ENCODE peak calls at places on chromosomes 2 and 18, in ten cellular contexts. N is stimulated activated CD4-positive, alpha-beta T cell treated with anti-CD3 and anti-CD28 coated beads, Interleukin-2, amount 100 ng/mL, for 4 hours; K is stimulated activated CD8-positive, alpha-beta memory T cell treated with anti-CD3 and anti-CD28 coated beads, Interleukin-7, amount 100 ng/mL, for 1 hour; T is M059J; W is stomach; P is smooth muscle cell of the brain vasculature; R is iris pigment epithelial cell; O is NCI-H446; U is NCI-H69; J is AML-193. S is an unnamed sample.
A peak's percentile ranks its signal among the peaks of the same experiment; 100 is the strongest.

GRCh38 chr2:1055014-1055595 is 104.5 kb downstream of the SNTG2 start:
- DNase-seq in N (no peak), K (no peak), T (peak; percentile 81), W (no peak), P (peak; percentile 3), R (peak; percentile 70), O (no peak), U (no peak), J (no peak), S (no peak)

GRCh38 chr2:144780983-144781382 is 261.1 kb upstream of the ZEB2 start:
- DNase-seq in N (no peak), K (no peak), T (peak; percentile 49), W (no peak), P (no peak), R (no peak), O (no peak), U (no peak), J (no peak), S (no peak)

GRCh38 chr18:22559414-22560282 is 141.9 kb upstream of the CTAGE1 start:
- DNase-seq in N (no peak), K (no peak), T (peak; percentile 80), W (peak; percentile 57), P (no peak), R (peak; percentile 71), O (no peak), U (peak; percentile 53), J (no peak), S (no peak)

GRCh38 chr2:47265158-47265557 is 110.0 kb upstream of the STPG4 start:
- DNase-seq in N (no peak), K (no peak), T (no peak), W (no peak), P (no peak), R (no peak), O (no peak), U (peak; percentile 87), J (no peak), S (no peak)

GRCh38 chr2:141611-142010 is 95.3 kb upstream of the FAM110C start:
- DNase-seq in N (no peak), K (no peak), T (no peak), W (no peak), P (no peak), R (no peak), O (no peak), U (no peak), J (no peak), S (no peak)

GRCh38 chr2:200860092-200860795 is 4.2 kb downstream of the CLK1 start:
- DNase-seq in N (no peak), K (no peak), T (no peak), W (no peak), P (no peak), R (peak; percentile 39), O (no peak), U (no peak), J (no peak), S (no peak)

GRCh38 chr2:235568431-235568830 is 74.6 kb downstream of the AGAP1 start:
- DNase-seq in N (no peak), K (no peak), T (no peak), W (no peak), P (no peak), R (peak; percentile 49), O (no peak), U (no peak), J (no peak), S (no peak)

GRCh38 chr2:154425999-154426398 is 272.5 kb upstream of the KCNJ3 start:
- DNase-seq in N (no peak), K (no peak), T (no peak), W (peak; percentile 67), P (no peak), R (no peak), O (peak; percentile 47), U (peak; percentile 63), J (no peak), S (no peak)

GRCh38 chr2:24491626-24492282 is 700 bp downstream of the NCOA1 start:
- DNase-seq in N (peak; percentile 36), K (peak; percentile 28), T (peak; percentile 34), W (peak; percentile 39), P (no peak), R (peak; percentile 18), O (no peak), U (peak; percentile 87), J (peak; percentile 5), S (peak; percentile 24)

GRCh38 chr2:233844064-233844807 is 10.1 kb downstream of the HJURP start:
- DNase-seq in N (no peak), K (no peak), T (no peak), W (peak; percentile 18), P (no peak), R (no peak), O (no peak), U (no peak), J (no peak), S (no peak)

GRCh38 chr18:46360102-46360699 is 256.0 kb downstream of the HAUS1 start:
- DNase-seq in N (no peak), K (no peak), T (no peak), W (no peak), P (no peak), R (no peak), O (no peak), U (no peak), J (no peak), S (no peak)

GRCh38 chr2:121150713-121151112 is 134.3 kb downstream of the TFCP2L1 start:
- DNase-seq in N (no peak), K (no peak), T (no peak), W (no peak), P (no peak), R (no peak), O (no peak), U (no peak), J (no peak), S (no peak)

GRCh38 chr18:75475228-75475627 is 47.7 kb upstream of the SMIM21 start:
- DNase-seq in N (no peak), K (no peak), T (peak; percentile 78), W (no peak), P (peak; percentile 52), R (peak; percentile 90), O (no peak), U (no peak), J (no peak), S (no peak)

GRCh38 chr18:40868110-40868858 is 1086.8 kb upstream of the PIK3C3 start:
- DNase-seq in N (no peak), K (no peak), T (peak; percentile 97), W (no peak), P (no peak), R (peak; percentile 95), O (no peak), U (peak; percentile 24), J (no peak), S (no peak)

GRCh38 chr2:79832540-79833234 is 319.8 kb downstream of the CTNNA2 start:
- DNase-seq in N (no peak), K (no peak), T (no peak), W (no peak), P (no peak), R (no peak), O (no peak), U (peak; percentile 88), J (no peak), S (no peak)

GRCh38 chr2:229407170-229407569 is 136.1 kb upstream of the PID1 start:
- DNase-seq in N (no peak), K (no peak), T (peak; percentile 81), W (peak; percentile 47), P (peak; percentile 96), R (peak; percentile 99), O (no peak), U (peak; percentile 37), J (no peak), S (no peak)

GRCh38 chr2:65055427-65056214 is 595 bp upstream of the CEP68 start:
- DNase-seq in N (peak; percentile 36), K (no peak), T (no peak), W (peak; percentile 68), P (no peak), R (no peak), O (no peak), U (peak; percentile 83), J (peak; percentile 23), S (no peak)

GRCh38 chr18:44149706-44150105 is 531.0 kb upstream of the SETBP1 start:
- DNase-seq in N (no peak), K (no peak), T (peak; percentile 91), W (no peak), P (peak; percentile 64), R (peak; percentile 92), O (no peak), U (no peak), J (no peak), S (no peak)

GRCh38 chr2:42879913-42880737 is 87.7 kb upstream of the HAAO start:
- DNase-seq in N (no peak), K (no peak), T (no peak), W (no peak), P (no peak), R (peak; percentile 34), O (no peak), U (no peak), J (no peak), S (no peak)

GRCh38 chr2:30232027-30232800 is 880 bp downstream of the LBH start:
- DNase-seq in N (peak; percentile 54), K (peak; percentile 50), T (peak; percentile 53), W (peak; percentile 47), P (no peak), R (peak; percentile 31), O (peak; percentile 18), U (peak; percentile 50), J (no peak), S (peak; percentile 69)

GRCh38 chr2:64202206-64202864 is 58.1 kb upstream of the PELI1 start:
- DNase-seq in N (no peak), K (no peak), T (peak; percentile 73), W (no peak), P (no peak), R (peak; percentile 65), O (no peak), U (no peak), J (no peak), S (no peak)

GRCh38 chr2:241894681-241895426 is 25.3 kb downstream of the RTP5 start:
- DNase-seq in N (no peak), K (no peak), T (no peak), W (peak; percentile 24), P (no peak), R (no peak), O (no peak), U (no peak), J (no peak), S (no peak)

GRCh38 chr18:54388203-54389142 is 30.8 kb downstream of the C18orf54 start:
- DNase-seq in N (no peak), K (no peak), T (peak; percentile 89), W (no peak), P (peak; percentile 33), R (peak; percentile 91), O (no peak), U (peak; percentile 55), J (peak; percentile 70), S (no peak)

GRCh38 chr18:58924473-58924872 is 59.8 kb downstream of the ZNF532 start:
- DNase-seq in N (no peak), K (no peak), T (no peak), W (no peak), P (no peak), R (no peak), O (no peak), U (no peak), J (no peak), S (no peak)

GRCh38 chr2:11839916-11840315 is 93.5 kb downstream of the LPIN1 start:
- DNase-seq in N (no peak), K (no peak), T (peak; percentile 60), W (no peak), P (no peak), R (no peak), O (no peak), U (no peak), J (no peak), S (no peak)

GRCh38 chr2:159755788-159756187 is 42.2 kb downstream of the CD302 start:
- DNase-seq in N (peak; percentile 17), K (no peak), T (peak; percentile 89), W (no peak), P (no peak), R (peak; percentile 67), O (no peak), U (peak; percentile 46), J (no peak), S (no peak)

GRCh38 chr2:163767097-163767496 is 31.3 kb upstream of the FIGN start:
- DNase-seq in N (no peak), K (no peak), T (no peak), W (no peak), P (no peak), R (no peak), O (no peak), U (no peak), J (no peak), S (no peak)

GRCh38 chr2:7165736-7166135 is 248.5 kb downstream of the RNF144A start:
- DNase-seq in N (no peak), K (no peak), T (peak; percentile 38), W (no peak), P (no peak), R (peak; percentile 8), O (no peak), U (peak; percentile 5), J (no peak), S (no peak)